ENCODE peak calls at places on chromosome 1, in eight cellular contexts. O is adrenal gland, D is heart left ventricle, N is stomach, X is tibial nerve, K is upper lobe of left lung, G is body of pancreas, S is A549. F is an unnamed sample.

GRCh38 chr1:245091818-245092637 is 62.8 kb upstream of the KIF26B start:
- DNase-seq in O (peak; percentile 65), D (no peak), N (peak; percentile 44), X (no peak), K (no peak), G (no peak), S (peak; percentile 82), F (peak; percentile 87)

GRCh38 chr1:87273291-87273690 is 55.4 kb upstream of the LMO4 start:
- DNase-seq in O (no peak), D (no peak), N (no peak), X (no peak), K (no peak), G (no peak), S (no peak), F (no peak)

GRCh38 chr1:14826172-14826636 is 227.7 kb downstream of the KAZN start:
- DNase-seq in O (no peak), D (no peak), N (no peak), X (no peak), K (peak; percentile 46), G (no peak), S (no peak), F (no peak)

GRCh38 chr1:1982379-1983232 is 21.0 kb downstream of the CFAP74 start:
- DNase-seq in O (no peak), D (no peak), N (no peak), X (no peak), K (peak; percentile 56), G (no peak), S (no peak), F (no peak)

GRCh38 chr1:224632921-224633321 is 16.8 kb downstream of the CNIH3 start:
- DNase-seq in O (no peak), D (no peak), N (no peak), X (no peak), K (no peak), G (no peak), S (no peak), F (no peak)

GRCh38 chr1:42369471-42369870 is 11.1 kb upstream of the RIMKLA start:
- DNase-seq in O (no peak), D (no peak), N (no peak), X (no peak), K (no peak), G (no peak), S (no peak), F (no peak)

GRCh38 chr1:172885411-172885810 is 165.3 kb downstream of the TNFSF18 start:
- DNase-seq in O (no peak), D (no peak), N (no peak), X (no peak), K (no peak), G (no peak), S (no peak), F (no peak)

GRCh38 chr1:185066181-185066580 is 20.8 kb downstream of the RNF2 start:
- DNase-seq in O (no peak), D (no peak), N (no peak), X (no peak), K (no peak), G (no peak), S (no peak), F (no peak)

GRCh38 chr1:190737191-190737590 is 259.5 kb upstream of the BRINP3 start:
- DNase-seq in O (no peak), D (no peak), N (no peak), X (no peak), K (no peak), G (no peak), S (no peak), F (no peak)

GRCh38 chr1:178238722-178239510 is 145.0 kb downstream of the RASAL2 start:
- DNase-seq in O (no peak), D (no peak), N (no peak), X (no peak), K (no peak), G (no peak), S (peak; percentile 97), F (no peak)

GRCh38 chr1:211260161-211261107 is 1.3 kb downstream of the RCOR3 start:
- DNase-seq in O (peak; percentile 82), D (peak; percentile 93), N (peak; percentile 89), X (peak; percentile 61), K (peak; percentile 90), G (peak; percentile 87), S (peak; percentile 74), F (peak; percentile 52)
- TF ChIP-seq POLR2A in O (peak; percentile 24), D (peak; percentile 47), N (no peak), X (peak; percentile 48), K (no peak), G (peak; percentile 82), S (peak; percentile 23), F (peak; percentile 64)

DNA sequence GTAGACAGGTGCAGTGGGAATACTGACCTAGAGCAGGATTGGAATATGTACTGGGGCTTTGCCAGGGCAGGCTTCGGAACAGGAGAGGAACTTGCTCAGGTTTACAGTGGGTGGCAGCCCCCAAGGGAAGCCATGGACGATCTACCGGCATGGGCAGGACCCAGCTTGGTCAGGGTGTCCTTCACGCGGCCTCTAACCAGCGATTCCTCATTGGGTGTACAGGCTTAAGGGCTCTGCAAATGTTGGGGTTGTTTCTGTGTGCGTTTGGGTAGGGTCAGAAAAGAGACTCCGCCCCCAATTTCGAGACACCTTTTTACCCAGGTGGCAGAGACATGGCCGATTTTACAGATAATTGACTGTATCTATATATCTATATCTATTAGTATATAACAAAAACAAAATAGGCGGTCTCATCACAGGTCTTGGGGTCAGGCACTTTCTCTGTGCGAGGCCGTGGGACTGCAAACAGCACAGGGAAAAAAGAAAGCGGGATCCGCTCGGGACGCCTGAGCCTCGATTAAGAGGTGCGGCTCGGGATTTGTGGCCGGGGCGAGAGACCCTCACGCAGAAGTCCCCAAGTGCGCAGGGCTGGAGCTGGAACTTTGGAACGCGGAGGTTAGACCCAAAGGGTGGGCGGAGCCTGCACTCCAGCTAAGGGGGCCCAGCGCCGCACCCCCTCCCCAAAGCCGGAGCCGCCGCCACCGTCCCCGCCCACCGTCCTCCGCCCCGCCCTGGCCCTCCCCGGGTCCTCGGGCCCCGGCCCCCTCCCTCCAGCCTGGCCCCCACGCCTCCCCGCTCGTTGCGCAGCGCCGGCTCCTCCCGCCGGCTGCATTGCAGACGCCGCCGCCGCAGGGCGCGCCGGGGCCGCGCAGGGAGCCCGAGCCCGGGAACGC is 67.5 kb upstream of the VAMP3 start:
- DNase-seq in O (no peak), D (no peak), N (no peak), X (no peak), K (peak; percentile 90), G (peak; percentile 35), S (no peak), F (no peak)
- TF ChIP-seq POLR2A in O (no peak), D (no peak), N (no peak), X (no peak), K (no peak), G (no peak), S (no peak), F (no peak)

GRCh38 chr1:207799989-207800648 is 48.3 kb downstream of the CD46 start:
- DNase-seq in O (no peak), D (no peak), N (no peak), X (no peak), K (no peak), G (peak; percentile 30), S (no peak), F (no peak)
- TF ChIP-seq POLR2A in O (no peak), D (no peak), N (no peak), X (no peak), K (no peak), G (no peak), S (no peak), F (no peak)

DNA sequence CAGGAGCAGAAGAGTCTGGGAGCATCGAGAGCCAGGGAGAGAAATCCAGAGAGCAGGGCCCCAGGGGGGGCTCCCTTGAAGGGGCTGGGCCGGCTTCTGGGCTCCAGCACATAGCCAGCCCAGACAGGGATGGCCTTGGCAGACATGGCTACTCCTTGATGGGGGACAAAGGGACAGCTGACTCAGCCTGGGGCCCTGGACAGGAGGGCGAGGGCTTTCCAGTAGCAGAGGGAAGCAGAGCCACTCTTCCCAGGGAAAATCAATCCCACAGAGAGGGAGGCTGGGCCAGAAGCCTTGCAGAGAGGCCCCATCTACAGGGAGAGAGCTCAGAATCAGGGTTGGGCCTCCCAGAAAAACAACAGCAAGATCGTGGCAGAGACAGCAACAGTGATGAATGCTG is 15.5 kb downstream of the IGFN1 start:
- DNase-seq in O (no peak), D (no peak), N (no peak), X (no peak), K (no peak), G (no peak), S (no peak), F (no peak)
- TF ChIP-seq POLR2A in O (no peak), D (no peak), N (no peak), X (no peak), K (no peak), G (no peak), S (no peak), F (no peak)

DNA sequence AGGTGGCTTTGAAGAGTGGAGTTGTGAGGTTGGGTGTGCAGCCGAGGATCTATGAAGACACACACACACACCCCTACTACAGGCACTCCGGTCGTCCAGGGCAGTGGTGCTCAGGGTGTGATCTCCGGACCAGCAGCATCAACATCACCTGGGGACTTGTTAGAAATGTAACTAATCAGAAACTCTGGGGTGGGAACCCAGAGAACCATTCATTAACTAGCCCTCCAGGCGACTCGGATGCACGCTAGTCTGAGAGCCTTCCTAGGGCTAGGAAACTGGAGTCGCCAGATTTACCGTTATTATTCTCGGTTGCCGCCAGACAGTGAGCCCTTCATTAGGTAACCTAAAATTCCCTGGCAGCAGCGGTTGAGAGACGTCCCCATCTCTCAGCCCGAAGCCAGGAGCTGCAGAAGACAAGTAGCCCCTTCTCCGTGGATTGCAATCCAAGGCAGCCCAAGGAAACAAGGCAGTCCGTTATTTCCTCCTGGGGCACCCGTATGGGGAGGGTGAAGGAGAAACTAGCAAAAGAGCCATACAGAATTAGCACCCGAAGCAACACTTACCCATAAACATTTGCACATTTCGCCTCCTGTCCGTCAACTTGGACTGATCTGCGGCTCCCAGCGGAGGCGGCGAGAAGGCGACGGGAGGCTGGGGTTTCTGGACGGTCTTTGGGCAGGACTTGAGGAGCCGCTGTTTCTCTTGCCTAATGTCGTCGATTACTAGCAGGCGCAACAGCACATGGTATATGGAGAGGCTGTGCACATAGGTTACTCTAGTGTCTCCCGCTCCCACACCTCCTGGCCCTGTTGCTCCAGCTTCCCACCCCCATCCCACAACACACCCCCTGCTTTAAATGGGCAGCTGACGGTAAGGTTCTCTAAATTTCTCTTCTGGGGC is 2.9 kb upstream of the CCN1 start:
- DNase-seq in O (no peak), D (peak; percentile 48), N (no peak), X (no peak), K (peak; percentile 74), G (no peak), S (peak; percentile 61), F (no peak)
- TF ChIP-seq POLR2A in O (no peak), D (no peak), N (no peak), X (no peak), K (no peak), G (no peak), S (no peak), F (no peak)